ENCODE peak calls at places on chromosome 14, in eight cellular contexts. R, E, C, L, M, O, F and J are unnamed samples.

GRCh38 chr14:59032821-59033220 is 155.6 kb upstream of the DAAM1 start:
- DNase-seq in R (no peak), M (no peak), O (no peak), E (no peak), L (no peak), C (peak; percentile 29), F (peak; percentile 19), J (no peak)

GRCh38 chr14:89368490-89369477 is 48.2 kb downstream of the FOXN3 start:
- DNase-seq in M (no peak), E (no peak), C (no peak), F (no peak), R (no peak), L (no peak), O (no peak), J (no peak)

GRCh38 chr14:69355155-69355954 is 42.7 kb downstream of the ERH start:
- DNase-seq in M (no peak), R (no peak), F (no peak), C (no peak), L (no peak), O (no peak), E (no peak), J (no peak)

GRCh38 chr14:102117852-102118251 is 21.8 kb upstream of the WDR20 start:
- DNase-seq in E (peak; percentile 50), O (no peak), M (no peak), F (no peak), C (no peak), R (no peak), L (no peak), J (no peak)

GRCh38 chr14:22099942-22100763 is 426.5 kb upstream of the OR4E1 start:
- DNase-seq in O (peak; percentile 84), E (no peak), L (peak; percentile 53), F (peak; percentile 3), M (peak; percentile 61), R (peak; percentile 72), C (peak; percentile 11), J (peak; percentile 90)

GRCh38 chr14:71319646-71320045 is 412.4 kb downstream of the PCNX1 start:
- DNase-seq in O (no peak), L (peak; percentile 4), R (no peak), F (no peak), C (no peak), E (no peak), M (no peak), J (no peak)

GRCh38 chr14:87231336-87232026 is 761.5 kb downstream of the GALC start:
- DNase-seq in C (peak; percentile 50), L (no peak), F (peak; percentile 50), R (peak; percentile 53), M (no peak), O (no peak), E (no peak), J (peak; percentile 61)

GRCh38 chr14:104600805-104601204 is 3.8 kb downstream of the TMEM179 start:
- DNase-seq in E (no peak), O (peak; percentile 32), R (no peak), F (no peak), C (no peak), L (no peak), M (no peak), J (no peak)

GRCh38 chr14:41899416-41899815 is 292.7 kb downstream of the LRFN5 start:
- DNase-seq in E (no peak), F (peak; percentile 23), L (no peak), R (no peak), O (no peak), C (peak; percentile 23), M (no peak), J (no peak)

GRCh38 chr14:76006253-76006652 is 20.7 kb downstream of the IFT43 start:
- DNase-seq in O (no peak), R (no peak), M (no peak), L (no peak), E (no peak), F (no peak), C (no peak), J (no peak)

GRCh38 chr14:69657961-69658360 is 46.6 kb downstream of the SUSD6 start:
- DNase-seq in O (peak; percentile 69), L (no peak), R (peak; percentile 93), E (peak; percentile 79), F (peak; percentile 75), C (peak; percentile 78), M (no peak), J (peak; percentile 77)

GRCh38 chr14:101595887-101596721 is 34.8 kb downstream of the DIO3 start:
- DNase-seq in R (no peak), C (no peak), L (no peak), E (no peak), F (no peak), M (peak; percentile 61), O (no peak), J (peak; percentile 34)

DNA sequence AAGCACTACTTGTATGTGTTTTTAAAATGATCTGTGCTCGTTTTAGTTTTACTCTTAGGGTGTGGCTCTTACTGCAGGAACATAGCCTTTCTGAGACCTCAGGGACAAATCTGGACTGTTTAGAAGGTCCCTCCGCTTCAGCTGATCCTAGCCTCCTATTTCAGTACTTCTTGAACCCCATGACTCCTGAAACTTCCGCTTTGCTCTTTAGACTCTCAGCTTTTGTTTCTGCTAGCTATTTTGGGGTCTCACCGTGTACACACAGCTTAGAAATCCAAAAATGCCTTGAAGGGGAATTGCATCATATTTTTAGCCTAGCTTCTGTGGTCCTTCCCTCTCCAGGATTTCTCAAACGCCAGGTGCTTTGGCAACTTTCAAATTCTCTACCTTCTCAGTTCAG is 8.3 kb downstream of the OR11G2 start:
- DNase-seq in C (no peak), F (no peak), O (no peak), R (no peak), M (no peak), L (no peak), E (no peak), J (no peak)
- H3K9me3 ChIP-seq in C (no peaks in the 10 kb centered on the region), F (no peaks in the 10 kb centered on the region), O (no peaks in the 10 kb centered on the region), R (peaks cover 14% of the 10 kb centered on the region), M (no peaks in the 10 kb centered on the region), L (no peaks in the 10 kb centered on the region), E (no peaks in the 10 kb centered on the region), J (peaks cover 79% of the 10 kb centered on the region)

GRCh38 chr14:53128303-53128702 is 24.8 kb downstream of the DDHD1 start:
- DNase-seq in E (no peak), O (no peak), F (no peak), M (no peak), C (no peak), R (no peak), L (no peak), J (no peak)
- H3K9me3 ChIP-seq in E (no peaks in the 10 kb centered on the region), O (no peaks in the 10 kb centered on the region), F (no peaks in the 10 kb centered on the region), M (no peaks in the 10 kb centered on the region), C (no peaks in the 10 kb centered on the region), R (no peaks in the 10 kb centered on the region), L (no peaks in the 10 kb centered on the region), J (peaks cover 14% of the 10 kb centered on the region)

GRCh38 chr14:80678436-80678835 is 263.1 kb downstream of the CEP128 start:
- DNase-seq in R (peak; percentile 29), F (peak; percentile 30), M (no peak), C (peak; percentile 47), L (no peak), E (no peak), O (no peak), J (no peak)
- H3K9me3 ChIP-seq in R (peaks cover 2% of the 10 kb centered on the region), F (peaks cover 7% of the 10 kb centered on the region), M (peaks cover 5% of the 10 kb centered on the region), C (no peaks in the 10 kb centered on the region), L (no peaks in the 10 kb centered on the region), E (peaks cover 9% of the 10 kb centered on the region), O (peaks cover 22% of the 10 kb centered on the region), J (peaks cover 46% of the 10 kb centered on the region)

GRCh38 chr14:32785585-32785984 is 153.1 kb upstream of the NPAS3 start:
- DNase-seq in F (no peak), O (no peak), C (no peak), R (no peak), E (no peak), M (no peak), L (no peak), J (no peak)
- H3K9me3 ChIP-seq in F (no peaks in the 10 kb centered on the region), O (no peaks in the 10 kb centered on the region), C (no peaks in the 10 kb centered on the region), R (no peaks in the 10 kb centered on the region), E (no peaks in the 10 kb centered on the region), M (no peaks in the 10 kb centered on the region), L (no peaks in the 10 kb centered on the region), J (no peaks in the 10 kb centered on the region)

DNA sequence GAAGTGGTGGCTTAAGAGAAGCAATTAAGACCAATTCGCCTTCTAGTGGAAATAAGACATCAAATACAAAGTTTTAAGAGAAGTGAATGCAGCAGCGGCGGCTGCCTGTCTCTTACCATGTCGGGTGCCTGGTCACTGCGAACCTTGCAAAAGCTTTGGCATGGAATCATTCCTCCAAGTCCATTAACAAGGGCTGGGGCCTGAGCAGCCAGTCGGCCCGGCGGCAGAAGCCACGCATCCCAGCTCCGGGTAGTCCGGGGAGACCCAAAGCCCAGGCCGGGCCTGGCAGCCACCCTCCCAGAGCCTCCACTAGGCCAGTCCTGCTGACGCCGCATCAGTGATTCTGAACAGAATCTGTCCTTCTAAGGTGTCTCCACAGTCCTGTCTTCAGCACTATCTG is 321.0 kb downstream of the TMEM121 start:
- DNase-seq in F (no peak), L (no peak), R (no peak), O (peak; percentile 46), C (no peak), M (no peak), E (no peak), J (peak; percentile 15)
- H3K9me3 ChIP-seq in F (peaks cover 15% of the 10 kb centered on the region), L (no peaks in the 10 kb centered on the region), R (peaks cover 45% of the 10 kb centered on the region), O (no peaks in the 10 kb centered on the region), C (no peaks in the 10 kb centered on the region), M (no peaks in the 10 kb centered on the region), E (no peaks in the 10 kb centered on the region), J (peaks cover 29% of the 10 kb centered on the region)

DNA sequence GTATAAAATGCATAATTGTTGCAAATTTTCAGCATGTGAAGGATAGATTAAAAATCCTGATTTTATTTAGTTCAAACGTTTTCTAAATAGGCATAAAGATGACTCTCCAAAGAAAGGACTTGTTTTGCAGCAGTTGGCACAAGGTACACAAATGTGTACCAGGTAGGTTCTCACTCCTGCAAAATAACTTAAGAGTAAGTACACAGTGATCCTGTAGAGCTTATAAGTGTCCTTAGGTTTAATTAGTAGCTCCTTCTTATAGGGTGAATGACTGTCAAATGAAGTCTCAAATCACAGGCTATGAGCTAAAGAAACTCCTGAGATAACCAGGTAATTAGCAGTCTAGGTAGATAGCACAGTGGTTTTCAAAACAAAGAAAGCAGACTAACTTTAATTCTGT is 330.6 kb upstream of the MDGA2 start:
- DNase-seq in O (no peak), M (no peak), C (no peak), R (no peak), L (no peak), F (no peak), E (no peak), J (no peak)
- H3K9me3 ChIP-seq in O (peaks cover 3% of the 10 kb centered on the region), M (no peaks in the 10 kb centered on the region), C (no peaks in the 10 kb centered on the region), R (peaks cover 9% of the 10 kb centered on the region), L (no peaks in the 10 kb centered on the region), F (no peaks in the 10 kb centered on the region), E (no peaks in the 10 kb centered on the region), J (no peaks in the 10 kb centered on the region)

GRCh38 chr14:106207316-106207715 is 680.9 kb downstream of the TMEM121 start:
- DNase-seq in F (no peak), O (no peak), C (no peak), L (no peak), M (no peak), R (no peak), E (no peak), J (no peak)
- H3K9me3 ChIP-seq in F (peaks cover 19% of the 10 kb centered on the region), O (no peaks in the 10 kb centered on the region), C (no peaks in the 10 kb centered on the region), L (no peaks in the 10 kb centered on the region), M (no peaks in the 10 kb centered on the region), R (peaks cover 9% of the 10 kb centered on the region), E (no peaks in the 10 kb centered on the region), J (peaks cover 87% of the 10 kb centered on the region)

DNA sequence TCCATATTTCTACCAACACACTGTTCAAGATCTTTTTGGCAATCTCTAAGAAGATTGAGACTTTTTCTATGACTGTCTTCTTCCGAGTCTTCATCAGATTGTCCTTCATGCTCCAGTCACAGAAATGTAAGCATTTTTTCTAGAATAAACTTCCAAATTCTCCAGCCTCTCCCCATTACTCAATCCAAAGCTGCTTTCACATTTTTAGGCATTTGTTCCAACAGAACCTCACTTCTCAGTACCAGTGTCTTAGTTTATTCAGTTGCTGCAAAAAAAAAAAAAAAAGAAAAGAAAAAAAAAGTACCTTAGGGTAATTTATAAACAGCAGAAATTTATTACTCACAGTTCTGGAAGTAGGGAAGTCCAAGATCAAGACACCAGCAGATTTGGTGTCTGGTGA is 290.8 kb upstream of the NOVA1 start:
- DNase-seq in E (no peak), M (no peak), O (no peak), C (no peak), R (no peak), L (no peak), F (no peak), J (no peak)
- H3K9me3 ChIP-seq in E (no peaks in the 10 kb centered on the region), M (no peaks in the 10 kb centered on the region), O (no peaks in the 10 kb centered on the region), C (no peaks in the 10 kb centered on the region), R (peaks cover 20% of the 10 kb centered on the region), L (no peaks in the 10 kb centered on the region), F (no peaks in the 10 kb centered on the region), J (peaks cover 8% of the 10 kb centered on the region)